ENCODE peak calls at places on chromosome 5, in seven cellular contexts. One of them, this sample, is unnamed. For H3K4me1, the result is how much of the 10 kb centered on the place peaks cover.

GRCh38 chr5:10524376-10525123 is 39.3 kb upstream of the ANKRD33B start:
- DNase-seq in hepatocyte: no peak
- DNase-seq in heart left ventricle: no peak
- DNase-seq in left ventricle myocardium inferior: no peak
- DNase-seq in spleen: no peak
- DNase-seq in lung: no peak
- DNase-seq in stomach: no peak
- DNase-seq in this sample: peak

GRCh38 chr5:96584712-96585111 is 77.5 kb upstream of the CAST start:
- DNase-seq in hepatocyte: no peak
- DNase-seq in heart left ventricle: no peak
- DNase-seq in left ventricle myocardium inferior: no peak
- DNase-seq in spleen: no peak
- DNase-seq in lung: peak
- DNase-seq in stomach: no peak
- DNase-seq in this sample: peak

GRCh38 chr5:172463031-172463430 is 8.7 kb upstream of the SH3PXD2B start:
- DNase-seq in hepatocyte: no peak
- DNase-seq in heart left ventricle: no peak
- DNase-seq in left ventricle myocardium inferior: no peak
- DNase-seq in spleen: no peak
- DNase-seq in lung: no peak
- DNase-seq in stomach: no peak
- DNase-seq in this sample: no peak

GRCh38 chr5:100682625-100683024 is 147.5 kb downstream of the FAM174A start:
- DNase-seq in hepatocyte: no peak
- DNase-seq in heart left ventricle: no peak
- DNase-seq in left ventricle myocardium inferior: no peak
- DNase-seq in spleen: no peak
- DNase-seq in lung: no peak
- DNase-seq in stomach: no peak
- DNase-seq in this sample: no peak

GRCh38 chr5:52709171-52709925 is 78.4 kb upstream of the ITGA1 start:
- DNase-seq in hepatocyte: no peak
- DNase-seq in heart left ventricle: peak
- DNase-seq in left ventricle myocardium inferior: no peak
- DNase-seq in spleen: no peak
- DNase-seq in lung: no peak
- DNase-seq in stomach: no peak
- DNase-seq in this sample: no peak

GRCh38 chr5:163596536-163596935 is 91.1 kb downstream of the MAT2B start:
- DNase-seq in hepatocyte: no peak
- DNase-seq in heart left ventricle: no peak
- DNase-seq in left ventricle myocardium inferior: no peak
- DNase-seq in spleen: no peak
- DNase-seq in lung: no peak
- DNase-seq in stomach: no peak
- DNase-seq in this sample: no peak

GRCh38 chr5:131640043-131640856 is 5.2 kb upstream of the RAPGEF6 start:
- DNase-seq in hepatocyte: no peak
- DNase-seq in heart left ventricle: no peak
- DNase-seq in left ventricle myocardium inferior: no peak
- DNase-seq in spleen: no peak
- DNase-seq in lung: no peak
- DNase-seq in stomach: no peak
- DNase-seq in this sample: no peak

GRCh38 chr5:128349044-128349629 is 188.9 kb downstream of the FBN2 start:
- DNase-seq in hepatocyte: peak
- DNase-seq in heart left ventricle: peak
- DNase-seq in left ventricle myocardium inferior: no peak
- DNase-seq in spleen: no peak
- DNase-seq in lung: no peak
- DNase-seq in stomach: peak
- DNase-seq in this sample: no peak

GRCh38 chr5:78592735-78593386 is 55.7 kb downstream of the LHFPL2 start:
- DNase-seq in hepatocyte: no peak
- DNase-seq in heart left ventricle: no peak
- DNase-seq in left ventricle myocardium inferior: no peak
- DNase-seq in spleen: no peak
- DNase-seq in lung: no peak
- DNase-seq in stomach: no peak
- DNase-seq in this sample: no peak

GRCh38 chr5:151183451-151184245 is 26.1 kb upstream of the ANXA6 start:
- DNase-seq in hepatocyte: no peak
- DNase-seq in heart left ventricle: no peak
- DNase-seq in left ventricle myocardium inferior: no peak
- DNase-seq in spleen: no peak
- DNase-seq in lung: no peak
- DNase-seq in stomach: no peak
- DNase-seq in this sample: no peak

GRCh38 chr5:50302815-50303490 is 138.1 kb downstream of the EMB start:
- DNase-seq in hepatocyte: no peak
- DNase-seq in heart left ventricle: no peak
- DNase-seq in left ventricle myocardium inferior: no peak
- DNase-seq in spleen: no peak
- DNase-seq in lung: no peak
- DNase-seq in stomach: no peak
- DNase-seq in this sample: no peak

GRCh38 chr5:151447174-151448037 is at the start of gene SLC36A1:
- DNase-seq in hepatocyte: peak
- DNase-seq in heart left ventricle: peak
- DNase-seq in left ventricle myocardium inferior: peak
- DNase-seq in spleen: peak
- DNase-seq in lung: peak
- DNase-seq in stomach: peak
- DNase-seq in this sample: peak

GRCh38 chr5:174340221-174340620 is 294.7 kb downstream of the NSG2 start:
- DNase-seq in hepatocyte: no peak
- DNase-seq in heart left ventricle: no peak
- DNase-seq in left ventricle myocardium inferior: no peak
- DNase-seq in spleen: no peak
- DNase-seq in lung: no peak
- DNase-seq in stomach: no peak
- DNase-seq in this sample: no peak

GRCh38 chr5:77133061-77133758 is 46.1 kb upstream of the ZBED3 start:
- DNase-seq in hepatocyte: peak
- DNase-seq in heart left ventricle: peak
- DNase-seq in left ventricle myocardium inferior: peak
- DNase-seq in spleen: no peak
- DNase-seq in lung: peak
- DNase-seq in stomach: peak
- DNase-seq in this sample: peak

GRCh38 chr5:111117149-111117548 is 25.0 kb downstream of the WDR36 start:
- DNase-seq in hepatocyte: no peak
- DNase-seq in heart left ventricle: no peak
- DNase-seq in left ventricle myocardium inferior: no peak
- DNase-seq in spleen: no peak
- DNase-seq in lung: no peak
- DNase-seq in stomach: no peak
- DNase-seq in this sample: no peak

GRCh38 chr5:4862500-4862899 is 277.6 kb upstream of the ADAMTS16 start:
- DNase-seq in hepatocyte: peak
- DNase-seq in heart left ventricle: no peak
- DNase-seq in left ventricle myocardium inferior: no peak
- DNase-seq in spleen: no peak
- DNase-seq in lung: no peak
- DNase-seq in stomach: no peak
- DNase-seq in this sample: no peak

GRCh38 chr5:120463991-120464626 is at the start of gene PRR16:
- DNase-seq in hepatocyte: peak
- DNase-seq in heart left ventricle: peak
- DNase-seq in left ventricle myocardium inferior: peak
- DNase-seq in spleen: peak
- DNase-seq in lung: no peak
- DNase-seq in stomach: peak
- DNase-seq in this sample: peak

GRCh38 chr5:43231977-43232376 is 40.0 kb downstream of the NIM1K start:
- DNase-seq in hepatocyte: no peak
- DNase-seq in heart left ventricle: no peak
- DNase-seq in left ventricle myocardium inferior: no peak
- DNase-seq in spleen: no peak
- DNase-seq in lung: no peak
- DNase-seq in stomach: peak
- DNase-seq in this sample: no peak

GRCh38 chr5:65020492-65020891 is 251.8 kb downstream of the CWC27 start:
- DNase-seq in hepatocyte: no peak
- DNase-seq in heart left ventricle: no peak
- DNase-seq in left ventricle myocardium inferior: no peak
- DNase-seq in spleen: no peak
- DNase-seq in lung: no peak
- DNase-seq in stomach: no peak
- DNase-seq in this sample: no peak

DNA sequence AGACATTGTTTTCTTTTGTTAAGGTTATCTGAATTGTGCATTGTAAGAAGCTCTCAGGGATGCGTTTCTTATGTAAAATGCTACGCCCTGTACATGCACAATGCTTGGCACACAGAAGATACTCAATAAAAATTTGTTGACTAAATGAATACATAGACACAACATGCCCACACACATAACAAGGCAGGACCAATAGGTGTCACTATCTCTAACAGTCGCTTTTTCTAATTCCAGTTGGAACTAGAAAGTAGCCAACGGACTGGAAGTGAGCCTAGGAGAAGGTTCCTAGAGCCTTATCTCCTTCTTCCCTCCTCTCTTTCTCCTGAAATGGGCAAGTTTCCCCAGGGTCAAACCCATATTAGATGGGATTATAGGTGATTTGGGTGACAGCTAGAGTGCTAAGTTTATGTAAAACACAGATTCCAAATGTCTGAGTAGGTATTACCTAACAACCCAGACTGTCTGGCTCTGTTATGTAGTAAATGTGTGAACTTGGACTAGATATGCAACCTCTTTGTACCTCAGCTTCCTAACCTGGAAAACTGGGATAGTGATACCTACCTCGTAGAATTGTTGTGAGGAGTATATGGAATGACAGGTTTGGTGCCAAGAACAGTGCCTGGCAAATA is 603.0 kb downstream of the RAB3C start:
- DNase-seq in hepatocyte: no peak
- DNase-seq in heart left ventricle: no peak
- DNase-seq in left ventricle myocardium inferior: no peak
- DNase-seq in spleen: no peak
- DNase-seq in lung: no peak
- DNase-seq in stomach: no peak
- DNase-seq in this sample: no peak
- TF ChIP-seq CTCF in hepatocyte: no peak
- TF ChIP-seq CTCF in heart left ventricle: no peak
- TF ChIP-seq CTCF in left ventricle myocardium inferior: no peak
- TF ChIP-seq CTCF in spleen: no peak
- TF ChIP-seq CTCF in lung: no peak
- TF ChIP-seq CTCF in stomach: no peak
- TF ChIP-seq CTCF in this sample: no peak

GRCh38 chr5:56698463-56699381 is 116.6 kb upstream of the MAP3K1 start:
- DNase-seq in hepatocyte: no peak
- DNase-seq in heart left ventricle: no peak
- DNase-seq in left ventricle myocardium inferior: no peak
- DNase-seq in spleen: no peak
- DNase-seq in lung: no peak
- DNase-seq in stomach: peak
- DNase-seq in this sample: no peak
- H3K4me1 ChIP-seq in hepatocyte: under half
- H3K4me1 ChIP-seq in heart left ventricle: under half
- H3K4me1 ChIP-seq in left ventricle myocardium inferior: under half
- H3K4me1 ChIP-seq in spleen: under half
- H3K4me1 ChIP-seq in lung: under half
- H3K4me1 ChIP-seq in stomach: under half
- H3K4me1 ChIP-seq in this sample: under half

GRCh38 chr5:121984250-121984649 is 22.5 kb downstream of the SRFBP1 start:
- DNase-seq in hepatocyte: no peak
- DNase-seq in heart left ventricle: no peak
- DNase-seq in left ventricle myocardium inferior: no peak
- DNase-seq in spleen: no peak
- DNase-seq in lung: no peak
- DNase-seq in stomach: no peak
- DNase-seq in this sample: no peak

GRCh38 chr5:121979691-121980090 is 17.9 kb downstream of the SRFBP1 start:
- DNase-seq in hepatocyte: no peak
- DNase-seq in heart left ventricle: no peak
- DNase-seq in left ventricle myocardium inferior: no peak
- DNase-seq in spleen: no peak
- DNase-seq in lung: no peak
- DNase-seq in stomach: no peak
- DNase-seq in this sample: no peak

GRCh38 chr5:121982500-121983261 is 20.9 kb downstream of the SRFBP1 start:
- DNase-seq in hepatocyte: no peak
- DNase-seq in heart left ventricle: no peak
- DNase-seq in left ventricle myocardium inferior: no peak
- DNase-seq in spleen: no peak
- DNase-seq in lung: no peak
- DNase-seq in stomach: no peak
- DNase-seq in this sample: no peak

GRCh38 chr5:121981254-121981653 is 19.5 kb downstream of the SRFBP1 start:
- DNase-seq in hepatocyte: no peak
- DNase-seq in heart left ventricle: no peak
- DNase-seq in left ventricle myocardium inferior: no peak
- DNase-seq in spleen: no peak
- DNase-seq in lung: no peak
- DNase-seq in stomach: no peak
- DNase-seq in this sample: no peak

DNA sequence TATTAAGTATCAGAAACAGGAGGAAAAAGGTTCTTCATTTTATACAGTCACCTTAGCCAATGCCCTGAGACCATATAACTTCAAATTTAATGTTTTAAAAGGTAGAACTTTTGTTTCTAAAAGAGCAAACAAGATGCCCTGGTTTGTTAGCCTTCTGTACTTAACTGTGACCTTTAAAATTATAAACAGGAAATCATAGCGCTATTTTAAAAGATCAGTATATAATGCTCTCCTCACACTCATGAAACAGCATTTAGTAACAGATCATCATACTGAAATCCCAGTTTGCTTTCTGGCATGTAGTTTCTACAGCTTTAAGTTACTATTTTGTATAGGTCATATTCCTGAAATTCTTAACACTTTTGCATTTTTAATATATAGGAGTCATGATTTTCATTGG is 20.3 kb downstream of the SRFBP1 start:
- DNase-seq in hepatocyte: no peak
- DNase-seq in heart left ventricle: no peak
- DNase-seq in left ventricle myocardium inferior: no peak
- DNase-seq in spleen: no peak
- DNase-seq in lung: no peak
- DNase-seq in stomach: no peak
- DNase-seq in this sample: no peak
- H3K4me3 ChIP-seq in hepatocyte: no peak
- H3K4me3 ChIP-seq in heart left ventricle: no peak
- H3K4me3 ChIP-seq in left ventricle myocardium inferior: no peak
- H3K4me3 ChIP-seq in spleen: no peak
- H3K4me3 ChIP-seq in lung: no peak
- H3K4me3 ChIP-seq in stomach: no peak
- H3K4me3 ChIP-seq in this sample: no peak

DNA sequence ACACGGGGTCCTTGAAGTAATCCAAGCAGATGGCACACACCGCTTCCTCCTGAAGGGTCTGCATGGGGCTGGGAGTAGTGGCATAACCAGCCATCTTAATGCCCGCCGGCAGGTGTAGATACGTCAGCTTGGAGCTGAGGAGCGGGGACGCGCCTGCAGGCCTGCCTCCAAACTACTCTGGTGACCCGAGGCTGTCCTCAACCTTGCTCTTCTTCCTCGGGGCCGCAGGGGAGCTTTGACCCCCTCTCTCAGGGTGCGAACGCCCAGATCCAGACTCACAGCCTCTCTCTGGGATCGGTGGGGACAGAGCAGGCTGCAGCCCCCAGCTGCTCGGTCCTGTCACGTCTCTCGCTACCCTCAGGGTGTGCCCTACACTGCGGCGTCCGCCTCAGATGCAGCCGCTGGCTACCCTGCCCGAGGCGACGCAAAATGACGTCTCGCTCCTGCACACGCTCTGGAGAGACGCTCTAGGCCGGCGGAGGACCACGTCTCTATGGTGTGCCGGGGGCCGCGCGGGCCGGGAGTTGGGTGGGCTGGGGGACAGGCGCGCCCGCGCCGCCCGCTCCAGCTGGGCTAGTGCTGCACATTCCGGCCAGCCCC is at the start of gene TRIM52:
- DNase-seq in hepatocyte: peak
- DNase-seq in heart left ventricle: peak
- DNase-seq in left ventricle myocardium inferior: peak
- DNase-seq in spleen: peak
- DNase-seq in lung: peak
- DNase-seq in stomach: peak
- DNase-seq in this sample: peak
- TF ChIP-seq CTCF in hepatocyte: no peak
- TF ChIP-seq CTCF in heart left ventricle: no peak
- TF ChIP-seq CTCF in left ventricle myocardium inferior: peak
- TF ChIP-seq CTCF in spleen: no peak
- TF ChIP-seq CTCF in lung: no peak
- TF ChIP-seq CTCF in stomach: no peak
- TF ChIP-seq CTCF in this sample: peak

This sample was measured in tibial artery.